ENCODE peak calls at places on chromosomes 11 and 22, in ten cellular contexts. B is activated gamma-delta T cell treated with Interleukin-2 at 50 U/mL for 16 hours; S is activated T-cell treated with anti-CD3 and anti-CD28 coated beads for 1 hour; H is CD4-positive, alpha-beta T cell; J is left cardiac atrium; P is lung microvascular endothelial cell; Y is neural crest cell; O is activated CD8-positive, alpha-beta memory T cell treated with anti-CD3 and anti-CD28 coated beads for 48 hours; L is Calu3; K is activated naive CD8-positive, alpha-beta T cell treated with anti-CD3 and anti-CD28 coated beads, Interleukin-2, amount 50 U/mL, for 24 hours. V is an unnamed sample.

GRCh38 chr22:50169774-50170341 is 673 bp upstream of the PANX2 start:
- DNase-seq in B (no peak), S (no peak), H (no peak), J (no peak), P (peak; percentile 60), Y (no peak), O (no peak), L (no peak), K (peak; percentile 64), V (no peak)

GRCh38 chr11:117953029-117953671 is 23.9 kb upstream of the TMPRSS13 start:
- DNase-seq in B (peak; percentile 33), S (no peak), H (no peak), J (no peak), P (no peak), Y (no peak), O (no peak), L (no peak), K (no peak), V (no peak)

GRCh38 chr11:64859542-64860414 is 15.3 kb upstream of the CDC42BPG start:
- DNase-seq in B (peak; percentile 58), S (no peak), H (peak; percentile 59), J (no peak), P (no peak), Y (no peak), O (no peak), L (no peak), K (peak; percentile 64), V (no peak)

GRCh38 chr22:24178502-24179440 is 2.5 kb upstream of the SUSD2 start:
- DNase-seq in B (no peak), S (no peak), H (no peak), J (no peak), P (no peak), Y (no peak), O (no peak), L (no peak), K (no peak), V (no peak)

GRCh38 chr22:19968450-19968891 is 26.9 kb upstream of the TXNRD2 start:
- DNase-seq in B (no peak), S (no peak), H (no peak), J (no peak), P (no peak), Y (no peak), O (no peak), L (no peak), K (no peak), V (no peak)

GRCh38 chr22:30890689-30891442 is 77.7 kb downstream of the MORC2 start:
- DNase-seq in B (no peak), S (peak; percentile 13), H (peak; percentile 12), J (no peak), P (peak; percentile 61), Y (peak; percentile 36), O (no peak), L (peak; percentile 70), K (peak; percentile 40), V (peak; percentile 15)

GRCh38 chr11:798093-798713 is at the start of gene SLC25A22:
- DNase-seq in B (peak; percentile 82), S (peak; percentile 78), H (peak; percentile 78), J (peak; percentile 85), P (peak; percentile 87), Y (peak; percentile 89), O (peak; percentile 70), L (peak; percentile 92), K (peak; percentile 93), V (no peak)

GRCh38 chr22:45743687-45744086 is 72.1 kb downstream of the ATXN10 start:
- DNase-seq in B (no peak), S (no peak), H (no peak), J (no peak), P (no peak), Y (no peak), O (no peak), L (peak; percentile 28), K (no peak), V (no peak)

GRCh38 chr11:65432133-65432650 is 9.6 kb downstream of the NEAT1 start:
- DNase-seq in B (no peak), S (no peak), H (no peak), J (no peak), P (no peak), Y (no peak), O (no peak), L (no peak), K (no peak), V (no peak)

GRCh38 chr11:45252134-45252856 is 33.8 kb downstream of the SYT13 start:
- DNase-seq in B (no peak), S (no peak), H (no peak), J (peak; percentile 66), P (peak; percentile 53), Y (peak; percentile 68), O (no peak), L (peak; percentile 68), K (peak; percentile 40), V (no peak)

GRCh38 chr11:131423715-131424114 is 53.3 kb downstream of the NTM start:
- DNase-seq in B (no peak), S (no peak), H (no peak), J (no peak), P (no peak), Y (no peak), O (no peak), L (no peak), K (no peak), V (no peak)

V was measured in iPS DF 19.7.